ENCODE peak calls at places on chromosomes 12 and 14, in eight cellular contexts. One of them, this sample, is unnamed. For H3K9me3, the result is how much of the 10 kb centered on the place peaks cover.

GRCh38 chr12:120588948-120589930 is 8.0 kb upstream of the POP5 start:
- DNase-seq in psoas muscle: peak
- DNase-seq in IMR-90: no peak
- DNase-seq in astrocyte: no peak
- DNase-seq in pancreas: no peak
- DNase-seq in OCI-LY7: no peak
- DNase-seq in heart left ventricle: peak
- DNase-seq in osteoblast: no peak
- DNase-seq in this sample: no peak

GRCh38 chr14:85122690-85123089 is 407.3 kb upstream of the FLRT2 start:
- DNase-seq in psoas muscle: no peak
- DNase-seq in OCI-LY7: no peak
- DNase-seq in pancreas: no peak
- DNase-seq in heart left ventricle: no peak
- DNase-seq in astrocyte: peak
- DNase-seq in IMR-90: peak
- DNase-seq in osteoblast: no peak
- DNase-seq in this sample: no peak

GRCh38 chr14:85154714-85155113 is 375.2 kb upstream of the FLRT2 start:
- DNase-seq in heart left ventricle: no peak
- DNase-seq in astrocyte: no peak
- DNase-seq in IMR-90: no peak
- DNase-seq in OCI-LY7: no peak
- DNase-seq in psoas muscle: no peak
- DNase-seq in osteoblast: no peak
- DNase-seq in pancreas: no peak
- DNase-seq in this sample: peak

GRCh38 chr14:100662850-100663527 is 63.7 kb upstream of the DLK1 start:
- DNase-seq in osteoblast: peak
- DNase-seq in IMR-90: peak
- DNase-seq in astrocyte: peak
- DNase-seq in OCI-LY7: peak
- DNase-seq in pancreas: no peak
- DNase-seq in heart left ventricle: peak
- DNase-seq in psoas muscle: peak
- DNase-seq in this sample: peak

GRCh38 chr14:93944348-93945069 is 17.4 kb downstream of the FAM181A start:
- DNase-seq in OCI-LY7: no peak
- DNase-seq in osteoblast: peak
- DNase-seq in heart left ventricle: peak
- DNase-seq in psoas muscle: peak
- DNase-seq in pancreas: no peak
- DNase-seq in astrocyte: no peak
- DNase-seq in IMR-90: no peak
- DNase-seq in this sample: no peak

GRCh38 chr14:89417469-89418225 is 614 bp upstream of the FOXN3 start:
- DNase-seq in astrocyte: peak
- DNase-seq in IMR-90: peak
- DNase-seq in psoas muscle: peak
- DNase-seq in osteoblast: peak
- DNase-seq in heart left ventricle: peak
- DNase-seq in pancreas: peak
- DNase-seq in OCI-LY7: peak
- DNase-seq in this sample: peak

GRCh38 chr12:10750385-10750727 is 27.2 kb upstream of the YBX3 start:
- DNase-seq in OCI-LY7: no peak
- DNase-seq in astrocyte: no peak
- DNase-seq in heart left ventricle: no peak
- DNase-seq in osteoblast: no peak
- DNase-seq in IMR-90: no peak
- DNase-seq in psoas muscle: no peak
- DNase-seq in pancreas: no peak
- DNase-seq in this sample: no peak

GRCh38 chr12:107352347-107353081 is 259.2 kb upstream of the CRY1 start:
- DNase-seq in osteoblast: no peak
- DNase-seq in OCI-LY7: no peak
- DNase-seq in heart left ventricle: no peak
- DNase-seq in psoas muscle: no peak
- DNase-seq in pancreas: no peak
- DNase-seq in astrocyte: no peak
- DNase-seq in IMR-90: no peak
- DNase-seq in this sample: no peak

GRCh38 chr14:51552768-51553426 is 98.8 kb upstream of the FRMD6 start:
- DNase-seq in psoas muscle: peak
- DNase-seq in astrocyte: no peak
- DNase-seq in pancreas: no peak
- DNase-seq in heart left ventricle: no peak
- DNase-seq in IMR-90: no peak
- DNase-seq in OCI-LY7: no peak
- DNase-seq in osteoblast: no peak
- DNase-seq in this sample: no peak

GRCh38 chr12:114152890-114153289 is 186.8 kb upstream of the RBM19 start:
- DNase-seq in IMR-90: no peak
- DNase-seq in heart left ventricle: no peak
- DNase-seq in pancreas: no peak
- DNase-seq in astrocyte: no peak
- DNase-seq in osteoblast: no peak
- DNase-seq in OCI-LY7: no peak
- DNase-seq in psoas muscle: no peak
- DNase-seq in this sample: no peak

GRCh38 chr12:66143868-66144267 is 13.3 kb upstream of the LLPH start:
- DNase-seq in psoas muscle: no peak
- DNase-seq in astrocyte: no peak
- DNase-seq in heart left ventricle: no peak
- DNase-seq in OCI-LY7: no peak
- DNase-seq in IMR-90: no peak
- DNase-seq in pancreas: no peak
- DNase-seq in osteoblast: no peak
- DNase-seq in this sample: no peak
- H3K9me3 ChIP-seq in psoas muscle: under half
- H3K9me3 ChIP-seq in astrocyte: under half
- H3K9me3 ChIP-seq in heart left ventricle: under half
- H3K9me3 ChIP-seq in OCI-LY7: under half
- H3K9me3 ChIP-seq in IMR-90: under half
- H3K9me3 ChIP-seq in pancreas: under half
- H3K9me3 ChIP-seq in osteoblast: under half
- H3K9me3 ChIP-seq in this sample: under half

GRCh38 chr14:36518586-36519430 is 1.2 kb downstream of the NKX2-1 start:
- DNase-seq in osteoblast: no peak
- DNase-seq in pancreas: no peak
- DNase-seq in psoas muscle: no peak
- DNase-seq in IMR-90: no peak
- DNase-seq in OCI-LY7: no peak
- DNase-seq in astrocyte: no peak
- DNase-seq in heart left ventricle: no peak
- DNase-seq in this sample: no peak

GRCh38 chr14:36521598-36522345 is 1.7 kb upstream of the NKX2-1 start:
- DNase-seq in heart left ventricle: no peak
- DNase-seq in IMR-90: no peak
- DNase-seq in OCI-LY7: no peak
- DNase-seq in osteoblast: peak
- DNase-seq in psoas muscle: no peak
- DNase-seq in astrocyte: no peak
- DNase-seq in pancreas: no peak
- DNase-seq in this sample: no peak

GRCh38 chr14:36519431-36520321 is at the start of gene NKX2-1:
- DNase-seq in psoas muscle: no peak
- DNase-seq in osteoblast: peak
- DNase-seq in IMR-90: no peak
- DNase-seq in heart left ventricle: no peak
- DNase-seq in pancreas: no peak
- DNase-seq in OCI-LY7: no peak
- DNase-seq in astrocyte: no peak
- DNase-seq in this sample: no peak

GRCh38 chr14:36522347-36522971 is 2.4 kb upstream of the NKX2-1 start:
- DNase-seq in psoas muscle: no peak
- DNase-seq in pancreas: no peak
- DNase-seq in osteoblast: no peak
- DNase-seq in IMR-90: no peak
- DNase-seq in astrocyte: no peak
- DNase-seq in OCI-LY7: no peak
- DNase-seq in heart left ventricle: no peak
- DNase-seq in this sample: no peak

GRCh38 chr14:36520601-36521525 is 831 bp upstream of the NKX2-1 start:
- DNase-seq in psoas muscle: no peak
- DNase-seq in IMR-90: peak
- DNase-seq in OCI-LY7: no peak
- DNase-seq in heart left ventricle: no peak
- DNase-seq in astrocyte: no peak
- DNase-seq in osteoblast: peak
- DNase-seq in pancreas: no peak
- DNase-seq in this sample: no peak
- TF ChIP-seq CTCF in psoas muscle: no peak
- TF ChIP-seq CTCF in IMR-90: peak
- TF ChIP-seq CTCF in OCI-LY7: no peak
- TF ChIP-seq CTCF in heart left ventricle: no peak
- TF ChIP-seq CTCF in astrocyte: no peak
- TF ChIP-seq CTCF in osteoblast: no peak
- TF ChIP-seq CTCF in pancreas: no peak
- TF ChIP-seq CTCF in this sample: no peak

GRCh38 chr14:64202731-64203130 is 91.4 kb downstream of the ESR2 start:
- DNase-seq in IMR-90: no peak
- DNase-seq in astrocyte: no peak
- DNase-seq in heart left ventricle: no peak
- DNase-seq in psoas muscle: no peak
- DNase-seq in pancreas: no peak
- DNase-seq in OCI-LY7: no peak
- DNase-seq in osteoblast: no peak
- DNase-seq in this sample: no peak
- H3K27ac ChIP-seq in IMR-90: no peak
- H3K27ac ChIP-seq in astrocyte: no peak
- H3K27ac ChIP-seq in heart left ventricle: no peak
- H3K27ac ChIP-seq in psoas muscle: no peak
- H3K27ac ChIP-seq in pancreas: no peak
- H3K27ac ChIP-seq in OCI-LY7: no peak
- H3K27ac ChIP-seq in osteoblast: no peak
- H3K27ac ChIP-seq in this sample: peak

GRCh38 chr12:132269266-132269968 is 60.0 kb downstream of the GALNT9 start:
- DNase-seq in psoas muscle: no peak
- DNase-seq in IMR-90: no peak
- DNase-seq in OCI-LY7: no peak
- DNase-seq in heart left ventricle: no peak
- DNase-seq in osteoblast: peak
- DNase-seq in pancreas: no peak
- DNase-seq in astrocyte: no peak
- DNase-seq in this sample: no peak

GRCh38 chr12:132268674-132269073 is 60.7 kb downstream of the GALNT9 start:
- DNase-seq in heart left ventricle: peak
- DNase-seq in psoas muscle: no peak
- DNase-seq in pancreas: no peak
- DNase-seq in osteoblast: peak
- DNase-seq in astrocyte: no peak
- DNase-seq in IMR-90: no peak
- DNase-seq in OCI-LY7: no peak
- DNase-seq in this sample: no peak

GRCh38 chr12:132270969-132271754 is 58.2 kb downstream of the GALNT9 start:
- DNase-seq in OCI-LY7: no peak
- DNase-seq in psoas muscle: no peak
- DNase-seq in astrocyte: no peak
- DNase-seq in pancreas: no peak
- DNase-seq in osteoblast: peak
- DNase-seq in IMR-90: no peak
- DNase-seq in heart left ventricle: peak
- DNase-seq in this sample: no peak

GRCh38 chr12:132271755-132272092 is 57.7 kb downstream of the GALNT9 start:
- DNase-seq in IMR-90: no peak
- DNase-seq in OCI-LY7: no peak
- DNase-seq in osteoblast: no peak
- DNase-seq in psoas muscle: no peak
- DNase-seq in heart left ventricle: no peak
- DNase-seq in pancreas: no peak
- DNase-seq in astrocyte: no peak
- DNase-seq in this sample: no peak

DNA sequence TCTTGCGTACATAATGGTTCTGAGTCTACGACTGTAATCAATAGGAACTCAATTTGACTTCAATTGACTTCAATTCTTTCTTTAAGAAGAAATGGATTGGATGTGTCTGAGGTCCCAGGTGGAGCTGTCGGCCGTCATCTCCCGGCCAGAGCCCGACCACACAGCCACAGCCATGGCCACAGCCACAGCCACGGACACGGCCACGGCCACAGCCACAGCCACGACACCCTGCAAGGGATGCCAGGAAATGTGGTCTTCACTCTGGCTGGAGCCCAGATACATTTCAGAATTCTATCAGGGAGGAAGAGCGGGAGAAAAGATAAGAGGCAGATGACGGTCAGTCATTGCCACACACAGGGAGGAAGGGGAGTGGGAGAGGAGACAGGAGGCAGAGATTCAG is 58.9 kb downstream of the GALNT9 start:
- DNase-seq in osteoblast: no peak
- DNase-seq in pancreas: no peak
- DNase-seq in psoas muscle: no peak
- DNase-seq in heart left ventricle: no peak
- DNase-seq in OCI-LY7: no peak
- DNase-seq in astrocyte: no peak
- DNase-seq in IMR-90: no peak
- DNase-seq in this sample: no peak
- H3K9me3 ChIP-seq in osteoblast: under half
- H3K9me3 ChIP-seq in pancreas: under half
- H3K9me3 ChIP-seq in psoas muscle: under half
- H3K9me3 ChIP-seq in heart left ventricle: under half
- H3K9me3 ChIP-seq in OCI-LY7: under half
- H3K9me3 ChIP-seq in astrocyte: under half
- H3K9me3 ChIP-seq in IMR-90: under half
- H3K9me3 ChIP-seq in this sample: under half

GRCh38 chr12:30719060-30719459 is 23.4 kb upstream of the IPO8 start:
- DNase-seq in astrocyte: peak
- DNase-seq in psoas muscle: no peak
- DNase-seq in pancreas: no peak
- DNase-seq in IMR-90: peak
- DNase-seq in OCI-LY7: no peak
- DNase-seq in osteoblast: peak
- DNase-seq in heart left ventricle: no peak
- DNase-seq in this sample: peak
- TF ChIP-seq CTCF in astrocyte: no peak
- TF ChIP-seq CTCF in psoas muscle: no peak
- TF ChIP-seq CTCF in pancreas: no peak
- TF ChIP-seq CTCF in IMR-90: no peak
- TF ChIP-seq CTCF in OCI-LY7: no peak
- TF ChIP-seq CTCF in osteoblast: no peak
- TF ChIP-seq CTCF in heart left ventricle: no peak
- TF ChIP-seq CTCF in this sample: no peak

GRCh38 chr14:101844752-101845151 is 83.2 kb downstream of the PPP2R5C start:
- DNase-seq in psoas muscle: no peak
- DNase-seq in astrocyte: no peak
- DNase-seq in heart left ventricle: no peak
- DNase-seq in IMR-90: no peak
- DNase-seq in OCI-LY7: no peak
- DNase-seq in pancreas: no peak
- DNase-seq in osteoblast: no peak
- DNase-seq in this sample: no peak
- H3K27ac ChIP-seq in psoas muscle: no peak
- H3K27ac ChIP-seq in astrocyte: no peak
- H3K27ac ChIP-seq in heart left ventricle: peak
- H3K27ac ChIP-seq in IMR-90: no peak
- H3K27ac ChIP-seq in OCI-LY7: peak
- H3K27ac ChIP-seq in pancreas: no peak
- H3K27ac ChIP-seq in osteoblast: no peak
- H3K27ac ChIP-seq in this sample: no peak

GRCh38 chr12:24929953-24930352 is 18.9 kb downstream of the BCAT1 start:
- DNase-seq in heart left ventricle: no peak
- DNase-seq in OCI-LY7: no peak
- DNase-seq in osteoblast: no peak
- DNase-seq in pancreas: no peak
- DNase-seq in astrocyte: no peak
- DNase-seq in psoas muscle: no peak
- DNase-seq in IMR-90: no peak
- DNase-seq in this sample: no peak
- H3K9me3 ChIP-seq in heart left ventricle: under half
- H3K9me3 ChIP-seq in OCI-LY7: under half
- H3K9me3 ChIP-seq in osteoblast: under half
- H3K9me3 ChIP-seq in pancreas: under half
- H3K9me3 ChIP-seq in astrocyte: under half
- H3K9me3 ChIP-seq in psoas muscle: under half
- H3K9me3 ChIP-seq in IMR-90: under half
- H3K9me3 ChIP-seq in this sample: under half